ENCODE peak calls at places on chromosomes 12 and 14, in five cellular contexts. A is A549, Z is RWPE1, M is left ventricle myocardium inferior, E is tibial nerve. R is an unnamed sample.
A peak's percentile ranks its signal among the peaks of the same experiment; 100 is the strongest.

GRCh38 chr14:50403433-50403832 is 6.8 kb upstream of the CDKL1 start:
- DNase-seq in A (no peak), Z (no peak), M (no peak), E (no peak), R (peak; percentile 63)

GRCh38 chr14:106268013-106268727 is 741.8 kb downstream of the TMEM121 start:
- DNase-seq in A (no peak), Z (no peak), M (no peak), E (no peak), R (no peak)

GRCh38 chr14:22878271-22879246 is 4.5 kb upstream of the REM2 start:
- DNase-seq in A (no peak), Z (no peak), M (no peak), E (no peak), R (no peak)

GRCh38 chr14:92556255-92556741 is 42.7 kb downstream of the RIN3 start:
- DNase-seq in A (no peak), Z (no peak), M (no peak), E (no peak), R (no peak)

GRCh38 chr12:113092478-113093408 is 36.2 kb downstream of the DTX1 start:
- DNase-seq in A (peak; percentile 85), Z (peak; percentile 53), M (peak; percentile 30), E (no peak), R (no peak)

GRCh38 chr12:103924761-103925641 is 5.2 kb upstream of the HSP90B1 start:
- DNase-seq in A (no peak), Z (peak; percentile 4), M (no peak), E (no peak), R (peak; percentile 49)

GRCh38 chr14:61466249-61466904 is 145.0 kb downstream of the PRKCH start:
- DNase-seq in A (peak; percentile 52), Z (peak; percentile 87), M (peak; percentile 84), E (peak; percentile 9), R (peak; percentile 85)

GRCh38 chr14:101519090-101519489 is 42.2 kb upstream of the DIO3 start:
- DNase-seq in A (no peak), Z (no peak), M (no peak), E (no peak), R (no peak)

GRCh38 chr14:85587152-85587697 is 57.3 kb downstream of the FLRT2 start:
- DNase-seq in A (no peak), Z (no peak), M (no peak), E (no peak), R (no peak)

GRCh38 chr12:39102474-39103209 is 197.3 kb upstream of the CPNE8 start:
- DNase-seq in A (no peak), Z (peak; percentile 73), M (no peak), E (no peak), R (no peak)

GRCh38 chr12:26524862-26525465 is 308.0 kb downstream of the ITPR2 start:
- DNase-seq in A (no peak), Z (no peak), M (no peak), E (peak; percentile 40), R (no peak)

GRCh38 chr12:71846322-71846940 is 6.9 kb downstream of the TBC1D15 start:
- DNase-seq in A (no peak), Z (peak; percentile 28), M (no peak), E (no peak), R (no peak)

GRCh38 chr14:99348816-99349609 is 77.0 kb upstream of the BCL11B start:
- DNase-seq in A (no peak), Z (no peak), M (no peak), E (no peak), R (no peak)

GRCh38 chr12:12327802-12328201 is 22.2 kb downstream of the MANSC1 start:
- DNase-seq in A (peak; percentile 55), Z (peak; percentile 30), M (no peak), E (peak; percentile 62), R (no peak)

GRCh38 chr12:16619537-16619936 is 13.6 kb upstream of the LMO3 start:
- DNase-seq in A (no peak), Z (no peak), M (no peak), E (no peak), R (no peak)

GRCh38 chr12:70049596-70050360 is 193.5 kb upstream of the CNOT2 start:
- DNase-seq in A (no peak), Z (peak; percentile 45), M (no peak), E (no peak), R (no peak)

GRCh38 chr12:109678732-109679131 is 34.9 kb upstream of the FAM222A start:
- DNase-seq in A (no peak), Z (no peak), M (no peak), E (no peak), R (no peak)

DNA sequence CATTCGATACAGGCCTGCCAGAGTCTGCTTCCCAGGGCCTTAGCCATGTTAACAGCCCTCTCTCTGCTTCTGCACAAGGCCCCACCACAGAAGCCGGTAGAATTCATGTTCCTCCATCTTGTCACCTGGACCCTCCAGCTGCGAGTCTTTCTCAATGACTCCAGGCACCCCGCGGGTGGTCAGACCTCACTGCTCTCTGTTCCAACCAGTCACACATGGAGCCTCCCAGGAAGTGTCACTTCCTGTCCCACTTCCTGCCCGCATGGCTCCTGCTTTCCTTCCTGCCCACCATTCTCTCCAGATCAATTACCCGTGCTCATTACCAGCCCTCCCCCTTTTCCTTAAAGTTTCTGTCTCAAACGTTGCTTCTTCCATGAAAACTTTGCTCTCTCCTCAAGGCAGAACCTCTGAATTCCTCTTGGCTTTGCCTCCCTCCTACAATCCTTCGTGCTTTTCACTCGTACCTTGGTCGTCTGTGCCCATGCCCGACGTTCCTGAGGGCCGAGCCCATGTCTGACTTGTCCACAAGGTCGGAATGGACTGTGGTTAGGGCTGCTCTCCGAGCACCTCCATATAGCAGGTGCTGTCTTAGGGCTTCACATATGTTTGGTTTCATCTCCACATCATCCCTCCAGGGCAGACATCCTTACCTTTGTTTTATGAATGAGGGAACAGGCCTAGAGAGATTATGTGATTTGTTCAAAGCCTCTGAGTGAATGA is 172.1 kb downstream of the TSPAN9 start:
- DNase-seq in A (no peak), Z (no peak), M (no peak), E (no peak), R (no peak)
- H3K27ac ChIP-seq in A (no peak overlapping the region), Z (no peak overlapping the region), M (peak overlapping the region; percentile 96), E (no peak overlapping the region), R (no peak overlapping the region)

GRCh38 chr14:48580692-48581091 is 905.3 kb upstream of the MDGA2 start:
- DNase-seq in A (no peak), Z (no peak), M (no peak), E (no peak), R (no peak)
- TF ChIP-seq CTCF in A (no peak), Z (no peak), M (no peak), E (no peak), R (no peak)

DNA sequence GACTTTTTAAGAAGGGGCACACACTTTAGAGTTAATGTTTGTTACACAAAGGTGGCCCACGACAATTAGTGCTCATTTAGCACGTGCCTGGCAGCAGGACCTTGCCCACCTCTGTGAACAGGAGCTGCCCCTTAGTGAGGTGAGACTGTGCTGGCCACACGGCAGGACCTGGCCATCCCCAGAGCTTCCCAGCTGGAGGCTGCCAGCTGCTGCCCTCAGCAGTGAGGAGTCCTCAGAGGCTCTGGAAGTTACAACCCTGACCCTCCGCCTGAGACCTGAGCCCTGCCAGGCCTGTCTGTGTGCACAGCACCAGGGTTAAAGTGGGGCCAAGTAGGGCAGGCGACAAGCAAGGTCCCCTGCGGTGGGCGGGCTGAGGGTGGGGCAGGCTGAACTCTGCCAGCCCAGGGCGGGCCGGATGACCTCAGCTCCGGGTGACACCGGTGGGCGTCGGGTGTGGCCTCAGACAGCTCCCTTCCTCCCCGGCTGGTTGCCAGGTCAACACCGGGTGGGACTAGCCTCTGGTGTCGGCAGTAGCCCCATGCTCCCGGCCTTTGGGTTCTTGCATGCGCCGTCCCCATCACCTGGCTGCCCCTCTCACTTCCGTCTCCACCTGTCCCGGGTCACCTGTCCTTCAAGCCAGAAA is 9.2 kb upstream of the LBHD2 start:
- DNase-seq in A (peak; percentile 54), Z (no peak), M (peak; percentile 82), E (peak; percentile 34), R (no peak)
- H3K27ac ChIP-seq in A (peak overlapping the region; percentile 97), Z (peak overlapping the region; percentile 99), M (peak overlapping the region; percentile 88), E (peak overlapping the region; percentile 2), R (no peak overlapping the region)

DNA sequence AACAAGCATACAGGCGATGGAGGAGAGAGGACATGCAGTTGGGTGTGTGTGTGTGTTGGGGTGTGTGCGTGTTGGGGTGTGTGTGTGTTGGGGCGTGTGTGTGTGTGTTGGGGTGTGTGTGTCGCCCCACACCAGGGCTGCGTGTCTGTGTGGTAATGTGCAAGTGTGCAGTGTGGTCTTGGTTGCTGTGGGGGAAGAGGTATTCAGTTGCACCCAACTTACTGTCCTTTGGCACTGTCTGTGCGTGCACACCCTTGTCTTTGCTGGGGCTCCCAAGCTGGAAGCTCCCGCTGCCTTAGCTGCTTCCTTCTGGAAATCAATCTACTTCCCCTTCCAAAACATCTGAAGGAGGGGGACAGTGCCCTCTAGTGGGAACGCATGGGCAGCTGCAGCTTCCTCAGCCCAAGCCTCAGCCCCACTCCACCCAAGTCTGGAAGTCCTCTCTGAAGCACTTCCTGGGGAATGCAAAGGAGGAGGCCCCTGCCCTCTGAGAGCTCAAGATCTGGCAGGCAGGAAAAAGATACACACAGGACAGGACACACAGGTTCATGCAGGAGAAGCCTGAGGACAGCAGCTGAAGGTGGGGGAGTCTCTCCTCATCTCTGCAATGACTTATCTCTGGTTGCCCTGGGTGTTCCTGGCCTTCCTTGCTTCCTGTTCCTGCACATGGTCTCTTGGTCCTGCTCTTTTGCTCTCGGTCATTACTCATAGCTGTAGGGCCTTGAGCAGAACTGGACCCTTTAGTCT is 13.1 kb downstream of the ASIC1 start:
- DNase-seq in A (peak; percentile 71), Z (peak; percentile 64), M (peak; percentile 75), E (peak; percentile 78), R (peak; percentile 81)
- TF ChIP-seq CTCF in A (peak; percentile 92), Z (peak; percentile 96), M (peak; percentile 96), E (peak; percentile 89), R (peak; percentile 98)

GRCh38 chr14:64234877-64235651 is 59.1 kb downstream of the ESR2 start:
- DNase-seq in A (no peak), Z (peak; percentile 31), M (no peak), E (no peak), R (no peak)
- H3K27ac ChIP-seq in A (no peak overlapping the region), Z (no peak overlapping the region), M (no peak overlapping the region), E (no peak overlapping the region), R (no peak overlapping the region)

DNA sequence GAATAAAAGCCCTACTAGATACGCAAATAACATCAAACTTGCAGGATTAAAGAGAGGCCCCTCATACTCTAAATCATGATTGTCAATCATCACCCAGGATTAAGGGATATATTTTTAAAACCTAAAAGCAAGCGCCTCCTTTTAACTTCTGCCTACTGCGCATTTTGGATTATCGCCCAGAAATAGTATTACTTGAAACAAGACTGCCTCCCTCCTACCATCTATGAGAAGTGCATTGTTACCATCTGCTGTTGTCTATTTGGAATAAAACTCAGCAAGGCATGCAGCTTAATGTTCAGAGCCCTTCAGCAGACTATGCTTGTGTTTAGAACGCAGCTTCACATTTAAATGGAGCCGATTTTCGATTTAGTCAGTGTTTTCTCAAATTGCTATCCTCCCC is 79.6 kb downstream of the EXOC5 start:
- DNase-seq in A (peak; percentile 6), Z (peak; percentile 10), M (no peak), E (no peak), R (no peak)
- TF ChIP-seq CTCF in A (no peak), Z (peak; percentile 11), M (peak; percentile 18), E (no peak), R (no peak)

GRCh38 chr12:105659355-105660075 is 329.0 kb downstream of the C12orf75 start:
- DNase-seq in A (no peak), Z (peak; percentile 49), M (peak; percentile 35), E (peak; percentile 28), R (no peak)
- H3K27ac ChIP-seq in A (no peak overlapping the region), Z (peak overlapping the region; percentile 90), M (peak overlapping the region; percentile 85), E (peak overlapping the region; percentile 1), R (no peak overlapping the region)

GRCh38 chr12:50523772-50524171 is 19.0 kb downstream of the DIP2B start:
- DNase-seq in A (no peak), Z (no peak), M (no peak), E (no peak), R (no peak)
- TF ChIP-seq CTCF in A (no peak), Z (no peak), M (no peak), E (no peak), R (no peak)

R was measured in AG04450.